ENCODE peak calls at places on chromosomes 4 and X, in seven cellular contexts. B is transverse colon, O is kidney, M is Calu3, E is DMS53, Q is tibial artery, P is HT-29. Z is an unnamed sample.

GRCh38 chr4:76278583-76278982 is 27.1 kb downstream of the FAM47E start:
- DNase-seq in O (no peak), P (no peak), E (no peak), Q (no peak), M (no peak), B (no peak), Z (no peak)

GRCh38 chr4:180521181-180521580 is 1722.0 kb upstream of the TENM3 start:
- DNase-seq in P (no peak), M (no peak), B (no peak), E (no peak), O (no peak), Q (no peak), Z (no peak)

GRCh38 chr4:153156263-153156662 is 48.0 kb upstream of the TRIM2 start:
- DNase-seq in B (no peak), Q (no peak), M (peak; percentile 14), P (no peak), O (no peak), E (no peak), Z (no peak)

GRCh38 chr4:115537387-115537786 is 424.0 kb upstream of the NDST4 start:
- DNase-seq in M (no peak), Q (no peak), O (no peak), P (peak; percentile 45), B (no peak), E (peak; percentile 36), Z (no peak)

GRCh38 chr4:186936496-186937375 is 213.1 kb upstream of the FAT1 start:
- DNase-seq in O (no peak), E (peak; percentile 74), M (peak; percentile 22), B (no peak), P (peak; percentile 95), Q (no peak), Z (peak; percentile 25)

GRCh38 chr4:168887809-168888208 is 122.2 kb downstream of the CBR4 start:
- DNase-seq in M (no peak), O (no peak), P (no peak), E (no peak), B (no peak), Q (no peak), Z (no peak)

GRCh38 chr4:159582685-159583084 is 479.8 kb downstream of the RAPGEF2 start:
- DNase-seq in O (no peak), P (no peak), M (no peak), B (no peak), E (no peak), Q (no peak), Z (no peak)

GRCh38 chrX:12991575-12991974 is 16.7 kb downstream of the TMSB4X start:
- DNase-seq in P (no peak), B (no peak), M (no peak), O (no peak), Q (no peak), E (no peak), Z (no peak)

GRCh38 chrX:12771445-12772069 is 19.7 kb upstream of the PRPS2 start:
- DNase-seq in O (no peak), P (peak; percentile 7), E (peak; percentile 80), Q (no peak), M (peak; percentile 79), B (peak; percentile 66), Z (no peak)

GRCh38 chr4:174157106-174157607 is 126.3 kb downstream of the FBXO8 start:
- DNase-seq in Q (no peak), O (no peak), B (no peak), E (no peak), M (no peak), P (no peak), Z (no peak)

GRCh38 chrX:9482837-9483236 is 18.0 kb downstream of the TBL1X start:
- DNase-seq in P (no peak), E (no peak), Q (no peak), M (no peak), O (no peak), B (no peak), Z (no peak)

GRCh38 chr4:4170596-4171150 is 56.1 kb downstream of the OTOP1 start:
- DNase-seq in Q (no peak), E (no peak), B (no peak), O (no peak), P (no peak), M (no peak), Z (no peak)

GRCh38 chr4:54542119-54542438 is 115.7 kb upstream of the KIT start:
- DNase-seq in Q (no peak), E (no peak), P (no peak), B (no peak), M (no peak), O (no peak), Z (no peak)

GRCh38 chrX:115693476-115693875 is 132.5 kb downstream of the PLS3 start:
- DNase-seq in B (no peak), Q (no peak), P (no peak), E (no peak), M (no peak), O (no peak), Z (no peak)

GRCh38 chr4:38842998-38843397 is 13.6 kb downstream of the TLR6 start:
- DNase-seq in P (no peak), O (no peak), B (no peak), E (peak; percentile 98), Q (no peak), M (no peak), Z (no peak)

GRCh38 chrX:113429011-113429410 is 588.4 kb upstream of the AMOT start:
- DNase-seq in E (no peak), P (no peak), Q (no peak), B (no peak), M (no peak), O (no peak), Z (no peak)

GRCh38 chr4:148893095-148893494 is 450.9 kb upstream of the NR3C2 start:
- DNase-seq in E (peak; percentile 44), M (no peak), O (no peak), P (no peak), B (no peak), Q (no peak), Z (no peak)

GRCh38 chr4:40980318-40980883 is 230.6 kb downstream of the NSUN7 start:
- DNase-seq in M (no peak), E (peak; percentile 54), O (no peak), Q (no peak), B (no peak), P (peak; percentile 25), Z (no peak)

GRCh38 chr4:19999331-19999730 is 252.4 kb upstream of the SLIT2 start:
- DNase-seq in M (no peak), E (no peak), Q (no peak), B (no peak), O (no peak), P (no peak), Z (no peak)

GRCh38 chrX:38882894-38883620 is 81.8 kb downstream of the MID1IP1 start:
- DNase-seq in M (peak; percentile 16), Q (no peak), O (no peak), E (peak; percentile 39), B (no peak), P (no peak), Z (no peak)

GRCh38 chr4:52728877-52729276 is 22.3 kb downstream of the ERVMER34-1 start:
- DNase-seq in O (no peak), Q (no peak), M (no peak), E (no peak), P (no peak), B (no peak), Z (no peak)

GRCh38 chr4:108270466-108271450 is 102.0 kb upstream of the LEF1 start:
- DNase-seq in E (no peak), P (no peak), B (no peak), M (no peak), Q (no peak), O (no peak), Z (no peak)

GRCh38 chrX:110448459-110448858 is 89.8 kb downstream of the RTL9 start:
- DNase-seq in Q (no peak), P (no peak), M (no peak), B (no peak), E (no peak), O (no peak), Z (no peak)

GRCh38 chrX:23805379-23805778 is 22.4 kb downstream of the SAT1 start:
- DNase-seq in P (no peak), M (no peak), Q (no peak), O (no peak), B (no peak), E (no peak), Z (no peak)

GRCh38 chr4:25938251-25939186 is 24.5 kb downstream of the SMIM20 start:
- DNase-seq in M (no peak), O (no peak), P (no peak), E (no peak), B (no peak), Q (no peak), Z (no peak)

GRCh38 chrX:31126205-31126604 is 54.4 kb upstream of the FTHL17 start:
- DNase-seq in P (no peak), M (no peak), Q (no peak), E (no peak), O (no peak), B (no peak), Z (no peak)

GRCh38 chrX:74349387-74349786 is 45.4 kb downstream of the ZCCHC13 start:
- DNase-seq in M (no peak), P (no peak), E (peak; percentile 6), B (no peak), Q (no peak), O (no peak), Z (peak; percentile 66)